ENCODE peak calls at places on chromosome 22, in six cellular contexts. L, K, G, N, A and Z are unnamed samples.

GRCh38 chr22:42874010-42874409 is 16.9 kb upstream of the ARFGAP3 start:
- DNase-seq in L (no peak), K (no peak), G (no peak), N (no peak), A (no peak), Z (no peak)

GRCh38 chr22:30998329-30998728 is 29.3 kb downstream of the TUG1 start:
- DNase-seq in L (peak), K (no peak), G (no peak), N (no peak), A (no peak), Z (no peak)

GRCh38 chr22:48757581-48757980 is 1070.1 kb downstream of the BRD1 start:
- DNase-seq in L (peak), K (no peak), G (no peak), N (no peak), A (no peak), Z (no peak)

GRCh38 chr22:26417406-26417805 is 11.7 kb upstream of the ASPHD2 start:
- DNase-seq in L (no peak), K (no peak), G (no peak), N (no peak), A (no peak), Z (no peak)

GRCh38 chr22:27545071-27545470 is 256.5 kb downstream of the MN1 start:
- DNase-seq in L (no peak), K (no peak), G (no peak), N (no peak), A (no peak), Z (no peak)

GRCh38 chr22:37334461-37334858 is 52.2 kb downstream of the CYTH4 start:
- DNase-seq in L (no peak), K (no peak), G (no peak), N (no peak), A (no peak), Z (no peak)

GRCh38 chr22:36224245-36224644 is 15.1 kb downstream of the APOL2 start:
- DNase-seq in L (no peak), K (no peak), G (no peak), N (no peak), A (no peak), Z (no peak)

GRCh38 chr22:20751185-20751851 is 22.6 kb upstream of the SERPIND1 start:
- DNase-seq in L (no peak), K (no peak), G (no peak), N (no peak), A (no peak), Z (no peak)

GRCh38 chr22:40877488-40877887 is 15.6 kb upstream of the DNAJB7 start:
- DNase-seq in L (no peak), K (no peak), G (no peak), N (no peak), A (no peak), Z (no peak)

GRCh38 chr22:19868773-19869471 is 14.2 kb upstream of the GNB1L start:
- DNase-seq in L (no peak), K (no peak), G (no peak), N (no peak), A (no peak), Z (no peak)

GRCh38 chr22:44758354-44758969 is 6.1 kb downstream of the ARHGAP8 start:
- DNase-seq in L (no peak), K (peak), G (no peak), N (peak), A (no peak), Z (no peak)

GRCh38 chr22:31537019-31537535 is 40.7 kb downstream of the SFI1 start:
- DNase-seq in L (no peak), K (no peak), G (no peak), N (no peak), A (peak), Z (no peak)

GRCh38 chr22:47379037-47379436 is 616.6 kb downstream of the TBC1D22A start:
- DNase-seq in L (no peak), K (no peak), G (no peak), N (no peak), A (no peak), Z (no peak)

GRCh38 chr22:43881091-43882061 is 10.4 kb downstream of the PNPLA5 start:
- DNase-seq in L (no peak), K (no peak), G (no peak), N (no peak), A (no peak), Z (no peak)

GRCh38 chr22:42945736-42946135 is 69.2 kb downstream of the PACSIN2 start:
- DNase-seq in L (no peak), K (no peak), G (no peak), N (no peak), A (no peak), Z (no peak)

GRCh38 chr22:19295733-19296132 is 4.2 kb upstream of the CLTCL1 start:
- DNase-seq in L (no peak), K (no peak), G (no peak), N (no peak), A (no peak), Z (no peak)

GRCh38 chr22:28043269-28043668 is 124.2 kb upstream of the PITPNB start:
- DNase-seq in L (no peak), K (no peak), G (no peak), N (no peak), A (no peak), Z (no peak)